ENCODE peak calls at places on chromosome 12, in ten cellular contexts. G, E, X, M, W, R, T, L, C and O are unnamed samples.
A peak's percentile ranks its signal among the peaks of the same experiment; 100 is the strongest.

GRCh38 chr12:120994059-120994458 is 15.7 kb downstream of the HNF1A start:
- DNase-seq in R (no peak), M (no peak), C (no peak), L (no peak), G (no peak), E (no peak), T (no peak), W (no peak), X (no peak), O (no peak)

GRCh38 chr12:125403145-125403789 is 338.0 kb downstream of the AACS start:
- DNase-seq in T (no peak), R (no peak), W (no peak), C (no peak), G (peak; percentile 19), E (peak; percentile 20), L (no peak), M (peak; percentile 23), X (peak; percentile 15), O (no peak)

GRCh38 chr12:57734586-57734985 is 4.0 kb downstream of the AGAP2 start:
- DNase-seq in W (no peak), G (no peak), R (no peak), X (no peak), L (no peak), M (no peak), C (no peak), E (no peak), T (no peak), O (no peak)

GRCh38 chr12:27970391-27970980 is 2.0 kb downstream of the PTHLH start:
- DNase-seq in E (peak; percentile 49), W (peak; percentile 73), X (peak; percentile 68), L (no peak), G (no peak), M (peak; percentile 33), C (no peak), T (peak; percentile 54), R (no peak), O (no peak)

GRCh38 chr12:98422809-98423208 is 92.6 kb upstream of the TMPO start:
- DNase-seq in X (no peak), W (no peak), G (no peak), L (no peak), T (no peak), M (no peak), R (no peak), C (no peak), E (no peak), O (no peak)

GRCh38 chr12:71710276-71711125 is 24.6 kb downstream of the TMEM19 start:
- DNase-seq in L (no peak), M (peak; percentile 64), W (no peak), T (no peak), X (peak; percentile 93), G (no peak), R (no peak), C (no peak), E (peak; percentile 89), O (peak; percentile 91)

GRCh38 chr12:46071769-46072624 is 81.6 kb upstream of the SCAF11 start:
- DNase-seq in W (peak; percentile 83), G (peak; percentile 23), L (peak; percentile 47), R (peak; percentile 23), E (peak; percentile 76), M (peak; percentile 48), T (peak; percentile 59), X (peak; percentile 49), C (peak; percentile 54), O (peak; percentile 9)

GRCh38 chr12:110270125-110270962 is 10.7 kb upstream of the ATP2A2 start:
- DNase-seq in G (peak; percentile 96), X (peak; percentile 51), C (no peak), M (peak; percentile 69), T (peak; percentile 86), R (no peak), W (no peak), L (no peak), E (peak; percentile 59), O (no peak)

GRCh38 chr12:132459270-132459669 is 30.7 kb upstream of the FBRSL1 start:
- DNase-seq in L (no peak), R (no peak), E (no peak), T (no peak), M (no peak), C (no peak), G (no peak), X (no peak), W (peak; percentile 64), O (no peak)

GRCh38 chr12:105036937-105037649 is 47.2 kb downstream of the ALDH1L2 start:
- DNase-seq in E (peak; percentile 7), W (no peak), M (no peak), T (no peak), R (no peak), L (no peak), X (peak; percentile 20), C (no peak), G (no peak), O (no peak)

GRCh38 chr12:111687255-111687654 is 1.4 kb downstream of the ACAD10 start:
- DNase-seq in E (no peak), T (no peak), M (no peak), X (no peak), R (no peak), L (no peak), G (no peak), C (no peak), W (no peak), O (no peak)

GRCh38 chr12:92143280-92143679 is 2.4 kb downstream of the BTG1 start:
- DNase-seq in T (no peak), W (no peak), E (no peak), L (no peak), R (no peak), C (no peak), M (no peak), G (no peak), X (no peak), O (no peak)

GRCh38 chr12:65495233-65495632 is 216.8 kb downstream of the MSRB3 start:
- DNase-seq in R (no peak), T (no peak), L (no peak), E (peak; percentile 80), W (no peak), C (no peak), X (peak; percentile 92), M (peak; percentile 63), G (no peak), O (peak; percentile 81)